ENCODE peak calls at places on chromosomes 3 and 15, in six cellular contexts. I, V, K, U, Y and B are unnamed samples.

GRCh38 chr15:65275104-65275727 is 11.5 kb downstream of the PARP16 start:
- DNase-seq in U (no peak), I (no peak), Y (no peak), K (no peak), V (no peak), B (peak)

GRCh38 chr3:8655387-8655835 is 10.8 kb upstream of the SSUH2 start:
- DNase-seq in U (no peak), I (no peak), V (no peak), Y (no peak), K (peak), B (no peak)

GRCh38 chr15:62124176-62124952 is 40.7 kb downstream of the C2CD4B start:
- DNase-seq in Y (no peak), I (no peak), K (no peak), V (no peak), U (peak), B (peak)

GRCh38 chr3:134353831-134354611 is 20.2 kb downstream of the AMOTL2 start:
- DNase-seq in V (no peak), K (peak), Y (no peak), I (peak), U (no peak), B (no peak)

GRCh38 chr3:188037965-188038581 is 115.9 kb upstream of the LPP start:
- DNase-seq in Y (no peak), V (no peak), K (no peak), I (peak), U (no peak), B (no peak)

GRCh38 chr15:65305144-65305758 is 774 bp downstream of the RNU5B-1 start:
- DNase-seq in Y (no peak), I (no peak), K (no peak), V (no peak), U (no peak), B (no peak)

GRCh38 chr15:85592148-85592547 is 202.6 kb downstream of the KLHL25 start:
- DNase-seq in U (peak), V (no peak), I (no peak), K (no peak), Y (no peak), B (no peak)

GRCh38 chr15:60840703-60841411 is 361.9 kb upstream of the ICE2 start:
- DNase-seq in U (no peak), V (no peak), Y (peak), K (no peak), I (no peak), B (peak)

GRCh38 chr15:68508485-68509189 is 70.2 kb upstream of the CORO2B start:
- DNase-seq in I (no peak), U (no peak), V (no peak), K (no peak), Y (no peak), B (no peak)

GRCh38 chr3:30578986-30579579 is 27.3 kb upstream of the TGFBR2 start:
- DNase-seq in Y (no peak), V (no peak), U (no peak), K (no peak), I (no peak), B (no peak)

GRCh38 chr3:35643391-35643790 is 4.1 kb downstream of the ARPP21 start:
- DNase-seq in Y (no peak), U (no peak), V (no peak), K (no peak), I (no peak), B (no peak)
- H3K4me3 ChIP-seq in Y (no peak), U (no peak), V (peak), K (peak), I (no peak), B (peak)

GRCh38 chr3:113276581-113277080 is 65.3 kb downstream of the BOC start:
- DNase-seq in I (no peak), U (no peak), Y (no peak), K (peak), V (no peak), B (no peak)
- H3K4me3 ChIP-seq in I (no peak), U (no peak), Y (no peak), K (no peak), V (peak), B (no peak)

GRCh38 chr3:11536132-11536935 is 107.4 kb downstream of the VGLL4 start:
- DNase-seq in U (no peak), I (no peak), K (peak), V (peak), Y (no peak), B (no peak)
- H3K4me3 ChIP-seq in U (no peak), I (no peak), K (no peak), V (no peak), Y (no peak), B (no peak)

GRCh38 chr15:97728791-97729190 is 231.7 kb upstream of the ARRDC4 start:
- DNase-seq in Y (no peak), V (no peak), U (no peak), I (no peak), K (no peak), B (no peak)
- H3K4me3 ChIP-seq in Y (no peak), V (peak), U (no peak), I (no peak), K (no peak), B (no peak)

GRCh38 chr3:141740349-141740748 is 2.3 kb downstream of the RNF7 start:
- DNase-seq in U (no peak), V (no peak), Y (no peak), K (no peak), I (no peak), B (no peak)
- H3K4me3 ChIP-seq in U (no peak), V (no peak), Y (peak), K (peak), I (no peak), B (no peak)

DNA sequence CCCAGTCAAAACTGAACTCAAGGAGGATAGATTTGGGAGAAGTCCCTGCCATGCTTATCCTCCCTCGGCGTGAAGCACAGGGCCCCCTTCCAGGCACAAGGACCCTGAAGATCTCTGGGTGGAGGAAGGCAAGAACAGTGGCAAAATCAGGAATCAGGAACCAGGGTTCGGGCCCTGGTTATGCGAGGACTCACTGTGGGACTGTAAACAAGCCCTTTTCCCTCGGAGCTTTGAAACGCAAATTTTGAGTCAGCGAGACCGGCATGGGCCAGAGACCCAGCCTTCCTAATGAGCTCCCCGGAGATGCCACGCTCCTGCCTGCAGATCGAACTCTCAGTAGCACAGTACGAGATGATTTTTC is 70.2 kb downstream of the SLC12A8 start:
- DNase-seq in Y (no peak), I (no peak), K (peak), U (no peak), V (no peak), B (no peak)
- H3K4me3 ChIP-seq in Y (no peak), I (no peak), K (no peak), U (no peak), V (peak), B (no peak)

GRCh38 chr3:2097641-2098191 is 950 bp upstream of the CNTN4 start:
- DNase-seq in K (no peak), I (peak), V (peak), Y (no peak), U (no peak), B (no peak)
- H3K4me3 ChIP-seq in K (peak), I (peak), V (peak), Y (no peak), U (no peak), B (no peak)

GRCh38 chr3:184813357-184813756 is 1.4 kb downstream of the VPS8 start:
- DNase-seq in I (no peak), Y (no peak), K (no peak), V (no peak), U (no peak), B (no peak)
- H3K4me3 ChIP-seq in I (no peak), Y (peak), K (peak), V (peak), U (peak), B (no peak)